ENCODE peak calls at places on chromosomes 4 and X, in nine cellular contexts. One of them, this sample, is unnamed.
A peak's percentile ranks its signal among the peaks of the same experiment; 100 is the strongest.

GRCh38 chr4:169005453-169006099 is 4.5 kb downstream of the CBR4 start:
- DNase-seq in breast epithelium: no peak
- DNase-seq in transverse colon: no peak
- DNase-seq in GM23248: peak; percentile 56
- DNase-seq in spleen: no peak
- DNase-seq in PC-9: no peak
- DNase-seq in dorsolateral prefrontal cortex: no peak
- DNase-seq in fibroblast of lung: no peak
- DNase-seq in colonic mucosa: no peak
- DNase-seq in this sample: no peak

GRCh38 chr4:156656911-156657310 is 314.7 kb downstream of the PDGFC start:
- DNase-seq in breast epithelium: no peak
- DNase-seq in transverse colon: no peak
- DNase-seq in GM23248: peak; percentile 7
- DNase-seq in spleen: no peak
- DNase-seq in PC-9: no peak
- DNase-seq in dorsolateral prefrontal cortex: no peak
- DNase-seq in fibroblast of lung: no peak
- DNase-seq in colonic mucosa: no peak
- DNase-seq in this sample: no peak

GRCh38 chrX:95076449-95076848 is 1402.4 kb downstream of the FAM133A start:
- DNase-seq in breast epithelium: no peak
- DNase-seq in transverse colon: no peak
- DNase-seq in GM23248: peak; percentile 32
- DNase-seq in spleen: no peak
- DNase-seq in PC-9: no peak
- DNase-seq in dorsolateral prefrontal cortex: no peak
- DNase-seq in fibroblast of lung: peak; percentile 37
- DNase-seq in colonic mucosa: no peak
- DNase-seq in this sample: no peak

GRCh38 chr4:51842167-51842553 is 793 bp upstream of the DCUN1D4 start:
- DNase-seq in breast epithelium: no peak
- DNase-seq in transverse colon: no peak
- DNase-seq in GM23248: peak; percentile 57
- DNase-seq in spleen: peak; percentile 87
- DNase-seq in PC-9: no peak
- DNase-seq in dorsolateral prefrontal cortex: no peak
- DNase-seq in fibroblast of lung: no peak
- DNase-seq in colonic mucosa: peak; percentile 31
- DNase-seq in this sample: no peak

GRCh38 chr4:184099033-184099432 is 118.6 kb downstream of the ENPP6 start:
- DNase-seq in breast epithelium: no peak
- DNase-seq in transverse colon: no peak
- DNase-seq in GM23248: no peak
- DNase-seq in spleen: no peak
- DNase-seq in PC-9: no peak
- DNase-seq in dorsolateral prefrontal cortex: no peak
- DNase-seq in fibroblast of lung: no peak
- DNase-seq in colonic mucosa: no peak
- DNase-seq in this sample: no peak

GRCh38 chrX:48794340-48794920 is 7.4 kb upstream of the HDAC6 start:
- DNase-seq in breast epithelium: no peak
- DNase-seq in transverse colon: no peak
- DNase-seq in GM23248: no peak
- DNase-seq in spleen: no peak
- DNase-seq in PC-9: no peak
- DNase-seq in dorsolateral prefrontal cortex: no peak
- DNase-seq in fibroblast of lung: no peak
- DNase-seq in colonic mucosa: no peak
- DNase-seq in this sample: no peak

GRCh38 chrX:107715331-107716044 is 60.1 kb downstream of the TSC22D3 start:
- DNase-seq in breast epithelium: no peak
- DNase-seq in transverse colon: peak; percentile 11
- DNase-seq in GM23248: peak; percentile 61
- DNase-seq in spleen: peak; percentile 78
- DNase-seq in PC-9: peak; percentile 14
- DNase-seq in dorsolateral prefrontal cortex: no peak
- DNase-seq in fibroblast of lung: peak; percentile 39
- DNase-seq in colonic mucosa: no peak
- DNase-seq in this sample: no peak

GRCh38 chr4:19327364-19327763 is 924.3 kb upstream of the SLIT2 start:
- DNase-seq in breast epithelium: no peak
- DNase-seq in transverse colon: no peak
- DNase-seq in GM23248: peak; percentile 49
- DNase-seq in spleen: no peak
- DNase-seq in PC-9: no peak
- DNase-seq in dorsolateral prefrontal cortex: no peak
- DNase-seq in fibroblast of lung: peak; percentile 12
- DNase-seq in colonic mucosa: no peak
- DNase-seq in this sample: no peak

GRCh38 chrX:24145340-24146186 is 4.0 kb upstream of the ZFX start:
- DNase-seq in breast epithelium: no peak
- DNase-seq in transverse colon: no peak
- DNase-seq in GM23248: peak; percentile 56
- DNase-seq in spleen: no peak
- DNase-seq in PC-9: no peak
- DNase-seq in dorsolateral prefrontal cortex: no peak
- DNase-seq in fibroblast of lung: peak; percentile 83
- DNase-seq in colonic mucosa: no peak
- DNase-seq in this sample: no peak

GRCh38 chr4:176575141-176575731 is 217.5 kb downstream of the VEGFC start:
- DNase-seq in breast epithelium: no peak
- DNase-seq in transverse colon: no peak
- DNase-seq in GM23248: peak; percentile 26
- DNase-seq in spleen: no peak
- DNase-seq in PC-9: no peak
- DNase-seq in dorsolateral prefrontal cortex: no peak
- DNase-seq in fibroblast of lung: no peak
- DNase-seq in colonic mucosa: no peak
- DNase-seq in this sample: no peak

GRCh38 chr4:688695-689497 is at the start of gene SLC49A3:
- DNase-seq in breast epithelium: no peak
- DNase-seq in transverse colon: peak; percentile 43
- DNase-seq in GM23248: peak; percentile 48
- DNase-seq in spleen: peak; percentile 87
- DNase-seq in PC-9: peak; percentile 35
- DNase-seq in dorsolateral prefrontal cortex: no peak
- DNase-seq in fibroblast of lung: no peak
- DNase-seq in colonic mucosa: no peak
- DNase-seq in this sample: no peak

GRCh38 chr4:68167166-68167565 is 37.5 kb upstream of the TMPRSS11F start:
- DNase-seq in breast epithelium: no peak
- DNase-seq in transverse colon: no peak
- DNase-seq in GM23248: no peak
- DNase-seq in spleen: no peak
- DNase-seq in PC-9: no peak
- DNase-seq in dorsolateral prefrontal cortex: no peak
- DNase-seq in fibroblast of lung: no peak
- DNase-seq in colonic mucosa: no peak
- DNase-seq in this sample: no peak

GRCh38 chrX:56802921-56803848 is 74.1 kb downstream of the NBDY start:
- DNase-seq in breast epithelium: peak; percentile 54
- DNase-seq in transverse colon: peak; percentile 83
- DNase-seq in GM23248: peak; percentile 70
- DNase-seq in spleen: peak; percentile 91
- DNase-seq in PC-9: no peak
- DNase-seq in dorsolateral prefrontal cortex: peak; percentile 89
- DNase-seq in fibroblast of lung: peak; percentile 62
- DNase-seq in colonic mucosa: peak; percentile 81
- DNase-seq in this sample: no peak

GRCh38 chr4:182018691-182019090 is 224.5 kb upstream of the TENM3 start:
- DNase-seq in breast epithelium: no peak
- DNase-seq in transverse colon: no peak
- DNase-seq in GM23248: no peak
- DNase-seq in spleen: no peak
- DNase-seq in PC-9: no peak
- DNase-seq in dorsolateral prefrontal cortex: no peak
- DNase-seq in fibroblast of lung: no peak
- DNase-seq in colonic mucosa: no peak
- DNase-seq in this sample: no peak

GRCh38 chr4:70984587-70984986 is 8.9 kb upstream of the DCK start:
- DNase-seq in breast epithelium: no peak
- DNase-seq in transverse colon: no peak
- DNase-seq in GM23248: no peak
- DNase-seq in spleen: no peak
- DNase-seq in PC-9: no peak
- DNase-seq in dorsolateral prefrontal cortex: no peak
- DNase-seq in fibroblast of lung: no peak
- DNase-seq in colonic mucosa: no peak
- DNase-seq in this sample: no peak

GRCh38 chr4:23097251-23097650 is 404.5 kb downstream of the GBA3 start:
- DNase-seq in breast epithelium: no peak
- DNase-seq in transverse colon: no peak
- DNase-seq in GM23248: peak; percentile 57
- DNase-seq in spleen: no peak
- DNase-seq in PC-9: no peak
- DNase-seq in dorsolateral prefrontal cortex: no peak
- DNase-seq in fibroblast of lung: peak; percentile 88
- DNase-seq in colonic mucosa: no peak
- DNase-seq in this sample: no peak

GRCh38 chrX:134885336-134886016 is 105.3 kb upstream of the SMIM10 start:
- DNase-seq in breast epithelium: no peak
- DNase-seq in transverse colon: no peak
- DNase-seq in GM23248: no peak
- DNase-seq in spleen: no peak
- DNase-seq in PC-9: no peak
- DNase-seq in dorsolateral prefrontal cortex: no peak
- DNase-seq in fibroblast of lung: peak; percentile 45
- DNase-seq in colonic mucosa: no peak
- DNase-seq in this sample: no peak

DNA sequence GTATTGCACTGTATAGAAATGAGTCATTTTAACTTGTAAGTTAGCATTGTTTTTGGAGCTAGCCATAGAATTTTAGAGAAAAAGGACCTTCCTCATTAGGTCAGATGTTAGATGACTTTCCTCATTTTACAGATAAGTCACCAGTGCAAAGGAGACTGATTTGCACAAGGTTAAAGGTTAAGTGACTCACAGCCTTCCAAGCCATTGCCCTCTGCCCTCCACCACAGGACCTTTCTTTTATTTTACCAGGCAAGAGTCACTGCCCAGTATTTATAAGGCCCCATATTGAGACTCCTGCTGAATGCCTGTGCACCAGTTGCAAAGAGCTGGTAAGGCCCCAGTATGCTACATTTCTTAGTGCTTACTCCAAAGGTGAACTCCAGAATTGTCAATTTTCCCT is 4.2 kb upstream of the ABCG2 start:
- DNase-seq in breast epithelium: no peak
- DNase-seq in transverse colon: no peak
- DNase-seq in GM23248: no peak
- DNase-seq in spleen: no peak
- DNase-seq in PC-9: no peak
- DNase-seq in dorsolateral prefrontal cortex: no peak
- DNase-seq in fibroblast of lung: no peak
- DNase-seq in colonic mucosa: no peak
- DNase-seq in this sample: no peak
- H3K27ac ChIP-seq in breast epithelium: no peak overlapping the region
- H3K27ac ChIP-seq in transverse colon: no peak overlapping the region
- H3K27ac ChIP-seq in GM23248: no peak overlapping the region
- H3K27ac ChIP-seq in spleen: no peak overlapping the region
- H3K27ac ChIP-seq in PC-9: peak overlapping the region; percentile 19
- H3K27ac ChIP-seq in dorsolateral prefrontal cortex: no peak overlapping the region
- H3K27ac ChIP-seq in fibroblast of lung: no peak overlapping the region
- H3K27ac ChIP-seq in colonic mucosa: no peak overlapping the region
- H3K27ac ChIP-seq in this sample: no peak overlapping the region

GRCh38 chr4:8410066-8410600 is 30.4 kb downstream of the ACOX3 start:
- DNase-seq in breast epithelium: no peak
- DNase-seq in transverse colon: no peak
- DNase-seq in GM23248: peak; percentile 17
- DNase-seq in spleen: no peak
- DNase-seq in PC-9: no peak
- DNase-seq in dorsolateral prefrontal cortex: no peak
- DNase-seq in fibroblast of lung: no peak
- DNase-seq in colonic mucosa: no peak
- DNase-seq in this sample: no peak
- H3K27ac ChIP-seq in breast epithelium: no peak overlapping the region
- H3K27ac ChIP-seq in transverse colon: no peak overlapping the region
- H3K27ac ChIP-seq in GM23248: no peak overlapping the region
- H3K27ac ChIP-seq in spleen: no peak overlapping the region
- H3K27ac ChIP-seq in PC-9: no peak overlapping the region
- H3K27ac ChIP-seq in dorsolateral prefrontal cortex: no peak overlapping the region
- H3K27ac ChIP-seq in fibroblast of lung: no peak overlapping the region
- H3K27ac ChIP-seq in colonic mucosa: no peak overlapping the region
- H3K27ac ChIP-seq in this sample: no peak overlapping the region

GRCh38 chrX:1468250-1468772 is 15.6 kb upstream of the ASMTL start:
- DNase-seq in breast epithelium: no peak
- DNase-seq in transverse colon: peak; percentile 71
- DNase-seq in GM23248: peak; percentile 70
- DNase-seq in spleen: peak; percentile 90
- DNase-seq in PC-9: peak; percentile 49
- DNase-seq in dorsolateral prefrontal cortex: peak; percentile 28
- DNase-seq in fibroblast of lung: peak; percentile 59
- DNase-seq in colonic mucosa: peak; percentile 21
- DNase-seq in this sample: peak; percentile 5
- H3K27ac ChIP-seq in breast epithelium: no peak overlapping the region
- H3K27ac ChIP-seq in transverse colon: peak overlapping the region; percentile 39
- H3K27ac ChIP-seq in GM23248: no peak overlapping the region
- H3K27ac ChIP-seq in spleen: peak overlapping the region; percentile 82
- H3K27ac ChIP-seq in PC-9: no peak overlapping the region
- H3K27ac ChIP-seq in dorsolateral prefrontal cortex: no peak overlapping the region
- H3K27ac ChIP-seq in fibroblast of lung: no peak overlapping the region
- H3K27ac ChIP-seq in colonic mucosa: no peak overlapping the region
- H3K27ac ChIP-seq in this sample: no peak overlapping the region

GRCh38 chr4:142818476-142818875 is 27.6 kb downstream of the INPP4B start:
- DNase-seq in breast epithelium: no peak
- DNase-seq in transverse colon: no peak
- DNase-seq in GM23248: no peak
- DNase-seq in spleen: no peak
- DNase-seq in PC-9: no peak
- DNase-seq in dorsolateral prefrontal cortex: no peak
- DNase-seq in fibroblast of lung: peak; percentile 66
- DNase-seq in colonic mucosa: no peak
- DNase-seq in this sample: no peak
- H3K27ac ChIP-seq in breast epithelium: no peak overlapping the region
- H3K27ac ChIP-seq in transverse colon: no peak overlapping the region
- H3K27ac ChIP-seq in GM23248: peak overlapping the region; percentile 86
- H3K27ac ChIP-seq in spleen: peak overlapping the region; percentile 29
- H3K27ac ChIP-seq in PC-9: no peak overlapping the region
- H3K27ac ChIP-seq in dorsolateral prefrontal cortex: no peak overlapping the region
- H3K27ac ChIP-seq in fibroblast of lung: peak overlapping the region; percentile 29
- H3K27ac ChIP-seq in colonic mucosa: no peak overlapping the region
- H3K27ac ChIP-seq in this sample: no peak overlapping the region

DNA sequence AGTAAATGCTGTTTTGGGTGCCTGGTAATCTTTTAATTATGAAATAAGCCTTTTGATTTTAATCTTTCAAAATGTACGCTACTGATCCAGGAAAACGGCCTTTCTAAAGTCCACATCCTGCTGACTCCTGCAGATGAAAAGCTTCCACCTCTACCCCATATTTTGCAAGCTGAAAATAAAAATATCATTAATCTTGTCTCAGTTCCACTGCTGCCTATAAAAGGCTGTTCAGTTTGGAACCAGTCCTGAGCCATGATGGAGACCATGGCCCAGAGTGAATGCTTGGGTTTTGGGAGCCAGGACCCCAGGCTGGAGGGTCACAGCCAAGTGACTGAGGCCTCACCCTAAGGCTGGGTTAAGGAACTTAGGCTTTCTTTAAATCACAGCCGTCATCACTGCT is 110.8 kb downstream of the AFF1 start:
- DNase-seq in breast epithelium: no peak
- DNase-seq in transverse colon: no peak
- DNase-seq in GM23248: no peak
- DNase-seq in spleen: no peak
- DNase-seq in PC-9: no peak
- DNase-seq in dorsolateral prefrontal cortex: no peak
- DNase-seq in fibroblast of lung: no peak
- DNase-seq in colonic mucosa: no peak
- DNase-seq in this sample: no peak
- H3K27ac ChIP-seq in breast epithelium: peak overlapping the region; percentile 72
- H3K27ac ChIP-seq in transverse colon: peak overlapping the region; percentile 70
- H3K27ac ChIP-seq in GM23248: peak overlapping the region; percentile 10
- H3K27ac ChIP-seq in spleen: peak overlapping the region; percentile 74
- H3K27ac ChIP-seq in PC-9: no peak overlapping the region
- H3K27ac ChIP-seq in dorsolateral prefrontal cortex: peak overlapping the region; percentile 67
- H3K27ac ChIP-seq in fibroblast of lung: peak overlapping the region; percentile 54
- H3K27ac ChIP-seq in colonic mucosa: peak overlapping the region; percentile 28
- H3K27ac ChIP-seq in this sample: no peak overlapping the region

This sample was measured in epithelial cell of prostate.